ENCODE peak calls at places on chromosomes 5 and 9, in four cellular contexts. C is WTC11, K is K562, F is GM12878. O is an unnamed sample.

GRCh38 chr5:67547682-67548081 is 351.1 kb upstream of the CD180 start:
- DNase-seq in C (no peak), F (no peak), K (no peak), O (no peak)

GRCh38 chr5:33441241-33441844 is 578 bp downstream of the TARS1 start:
- DNase-seq in K (peak), C (no peak), F (peak), O (peak)

GRCh38 chr5:176441921-176442323 is 6.3 kb upstream of the FAF2 start:
- DNase-seq in F (no peak), K (peak), C (no peak), O (no peak)

GRCh38 chr9:133139246-133140173 is 18.5 kb upstream of the RALGDS start:
- DNase-seq in F (no peak), K (no peak), C (no peak), O (no peak)

GRCh38 chr9:131635285-131635684 is 90.0 kb downstream of the PRRT1B start:
- DNase-seq in F (no peak), C (no peak), K (peak), O (no peak)

GRCh38 chr9:69376651-69377050 is 51.6 kb downstream of the ENTREP1 start:
- DNase-seq in K (no peak), C (no peak), F (no peak), O (no peak)

GRCh38 chr9:82923410-82924242 is 139.3 kb downstream of the RASEF start:
- DNase-seq in F (no peak), K (no peak), C (no peak), O (no peak)

GRCh38 chr9:30198463-30199309 is 2185.8 kb upstream of the ACO1 start:
- DNase-seq in F (no peak), C (peak), K (no peak), O (no peak)

GRCh38 chr5:59367791-59368394 is 525.6 kb downstream of the PDE4D start:
- DNase-seq in F (no peak), K (peak), C (peak), O (peak)

GRCh38 chr9:103037508-103038477 is 42.7 kb downstream of the CYLC2 start:
- DNase-seq in K (no peak), C (no peak), F (no peak), O (no peak)

GRCh38 chr5:165187815-165188214 is 1682.4 kb downstream of the MAT2B start:
- DNase-seq in F (no peak), K (no peak), C (no peak), O (no peak)

GRCh38 chr5:127311349-127311748 is 20.8 kb downstream of the MEGF10 start:
- DNase-seq in C (no peak), F (no peak), K (no peak), O (no peak)

GRCh38 chr9:15268317-15268716 is 38.7 kb downstream of the TTC39B start:
- DNase-seq in F (no peak), C (no peak), K (no peak), O (no peak)

GRCh38 chr5:65172486-65173129 is 309.1 kb downstream of the ADAMTS6 start:
- DNase-seq in F (peak), K (no peak), C (no peak), O (no peak)

GRCh38 chr5:146528232-146528631 is 12.2 kb upstream of the GPR151 start:
- DNase-seq in F (no peak), K (no peak), C (no peak), O (no peak)

GRCh38 chr9:120110520-120110919 is 469.4 kb downstream of the CDK5RAP2 start:
- DNase-seq in C (no peak), K (no peak), F (no peak), O (no peak)

GRCh38 chr9:107488400-107489143 is 997 bp downstream of the KLF4 start:
- DNase-seq in C (peak), K (no peak), F (no peak), O (peak)

GRCh38 chr9:114307323-114308250 is 15.3 kb upstream of the ORM1 start:
- DNase-seq in K (no peak), F (no peak), C (no peak), O (no peak)

GRCh38 chr9:99134893-99135341 is 30.0 kb downstream of the TGFBR1 start:
- DNase-seq in K (no peak), F (peak), C (no peak), O (no peak)

GRCh38 chr5:143064207-143064606 is 294.0 kb downstream of the ARHGAP26 start:
- DNase-seq in C (no peak), F (no peak), K (no peak), O (no peak)

GRCh38 chr5:141634162-141634561 is 2.5 kb downstream of the HDAC3 start:
- DNase-seq in K (peak), C (no peak), F (peak), O (no peak)

GRCh38 chr5:125043781-125044391 is 297.4 kb upstream of the ZNF608 start:
- DNase-seq in C (no peak), K (no peak), F (no peak), O (peak)

GRCh38 chr5:4941957-4942830 is 197.9 kb upstream of the ADAMTS16 start:
- DNase-seq in C (peak), K (peak), F (no peak), O (peak)

GRCh38 chr9:4923580-4924544 is 61.2 kb upstream of the JAK2 start:
- DNase-seq in K (peak), C (no peak), F (no peak), O (peak)

GRCh38 chr5:6576861-6577501 is 55.9 kb downstream of the NSUN2 start:
- DNase-seq in C (peak), K (peak), F (peak), O (peak)

GRCh38 chr9:114462791-114463190 is 42.5 kb downstream of the WHRN start:
- DNase-seq in K (no peak), C (no peak), F (no peak), O (no peak)

GRCh38 chr5:178286226-178287090 is 53.9 kb upstream of the PHYKPL start:
- DNase-seq in C (no peak), F (no peak), K (no peak), O (no peak)

GRCh38 chr9:21777701-21778100 is 24.7 kb upstream of the MTAP start:
- DNase-seq in C (no peak), K (no peak), F (no peak), O (no peak)

GRCh38 chr5:37568018-37568753 is 189.1 kb downstream of the WDR70 start:
- DNase-seq in C (no peak), K (no peak), F (no peak), O (no peak)

DNA sequence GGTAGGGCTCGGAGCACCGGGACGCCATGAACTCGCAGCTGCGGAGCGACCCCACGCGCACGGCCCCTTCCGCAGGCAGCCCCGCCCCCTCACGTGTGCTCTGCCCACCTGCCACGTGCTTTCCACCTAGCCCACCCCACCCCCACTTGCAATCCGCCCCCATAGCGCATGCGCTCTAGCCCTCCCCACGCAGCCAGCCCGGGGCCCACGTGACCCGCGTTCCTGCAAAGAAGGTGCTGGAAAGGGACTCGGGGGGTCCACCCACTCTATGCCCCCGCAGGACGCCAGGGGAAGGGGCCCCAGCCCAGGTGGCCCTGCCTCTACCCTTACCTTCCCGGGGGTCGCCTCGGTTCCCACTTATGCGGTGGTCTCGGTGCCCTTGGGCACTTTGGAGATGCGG is at the start of gene SOHLH1:
- DNase-seq in C (no peak), K (no peak), F (no peak), O (no peak)
- TF ChIP-seq USF1 in C (no peak), K (peak), F (no peak), O (no peak)

GRCh38 chr5:135031146-135031812 is 2.7 kb downstream of the PITX1 start:
- DNase-seq in C (peak), K (no peak), F (no peak), O (peak)

GRCh38 chr5:135030123-135030517 is 3.9 kb downstream of the PITX1 start:
- DNase-seq in K (no peak), C (no peak), F (no peak), O (no peak)

GRCh38 chr5:135029468-135030122 is 4.4 kb downstream of the PITX1 start:
- DNase-seq in C (no peak), K (no peak), F (no peak), O (no peak)

GRCh38 chr5:135031813-135032612 is 2.0 kb downstream of the PITX1 start:
- DNase-seq in F (no peak), K (peak), C (no peak), O (no peak)

DNA sequence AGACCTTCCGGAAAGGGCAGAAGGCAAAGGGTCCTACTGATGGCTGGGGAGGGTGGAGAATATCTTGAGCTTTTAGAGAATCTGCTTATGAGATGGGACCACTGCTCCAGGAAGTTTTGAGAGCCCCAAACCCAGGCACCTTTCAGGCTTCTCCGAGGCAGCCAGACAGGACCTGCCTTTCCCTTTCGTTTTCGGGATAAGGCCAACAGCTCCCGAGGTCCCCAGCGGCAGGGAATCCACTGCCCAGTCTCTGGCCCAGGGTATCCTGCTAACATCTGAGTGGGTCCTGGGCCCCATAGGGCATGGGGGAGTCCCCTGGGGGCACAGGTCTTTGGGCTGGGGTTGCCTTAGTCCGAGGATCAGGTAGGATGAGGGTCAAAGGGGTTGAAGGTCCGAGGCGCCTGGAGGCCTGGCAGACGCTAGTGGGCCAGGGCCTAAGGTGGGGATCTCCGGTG is 3.3 kb downstream of the PITX1 start:
- DNase-seq in C (no peak), K (no peak), F (no peak), O (no peak)
- TF ChIP-seq USF1 in C (no peak), K (no peak), F (no peak), O (no peak)

GRCh38 chr9:128593039-128593438 is 40.7 kb downstream of the SPTAN1 start:
- DNase-seq in K (peak), C (no peak), F (no peak), O (no peak)

GRCh38 chr9:128588581-128589233 is 36.3 kb downstream of the SPTAN1 start:
- DNase-seq in C (no peak), F (no peak), K (no peak), O (no peak)

DNA sequence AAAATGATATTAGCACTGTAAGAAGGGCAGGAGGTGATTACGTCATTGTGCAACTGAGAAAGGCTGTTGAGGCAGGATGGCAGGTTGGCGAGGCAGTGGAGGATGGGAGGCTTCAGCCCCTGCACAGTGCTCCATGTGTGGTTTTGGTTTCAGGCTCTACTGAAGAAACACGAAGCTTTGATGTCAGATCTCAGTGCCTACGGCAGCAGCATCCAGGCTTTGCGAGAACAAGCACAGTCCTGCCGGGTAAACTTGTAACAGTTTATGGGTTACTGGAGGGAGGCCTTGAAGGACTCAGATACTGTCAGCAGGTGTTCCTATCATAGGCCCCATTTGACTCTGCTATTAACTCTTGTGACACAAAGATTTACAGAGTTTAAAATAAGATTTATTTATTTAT is 35.1 kb downstream of the SPTAN1 start:
- DNase-seq in C (no peak), K (no peak), F (peak), O (no peak)
- TF ChIP-seq USF1 in C (no peak), K (no peak), F (no peak), O (no peak)

GRCh38 chr5:151202381-151203139 is 21.3 kb downstream of the CCDC69 start:
- DNase-seq in K (no peak), F (no peak), C (no peak), O (no peak)
- TF ChIP-seq USF1 in K (no peak), F (no peak), C (no peak), O (no peak)

DNA sequence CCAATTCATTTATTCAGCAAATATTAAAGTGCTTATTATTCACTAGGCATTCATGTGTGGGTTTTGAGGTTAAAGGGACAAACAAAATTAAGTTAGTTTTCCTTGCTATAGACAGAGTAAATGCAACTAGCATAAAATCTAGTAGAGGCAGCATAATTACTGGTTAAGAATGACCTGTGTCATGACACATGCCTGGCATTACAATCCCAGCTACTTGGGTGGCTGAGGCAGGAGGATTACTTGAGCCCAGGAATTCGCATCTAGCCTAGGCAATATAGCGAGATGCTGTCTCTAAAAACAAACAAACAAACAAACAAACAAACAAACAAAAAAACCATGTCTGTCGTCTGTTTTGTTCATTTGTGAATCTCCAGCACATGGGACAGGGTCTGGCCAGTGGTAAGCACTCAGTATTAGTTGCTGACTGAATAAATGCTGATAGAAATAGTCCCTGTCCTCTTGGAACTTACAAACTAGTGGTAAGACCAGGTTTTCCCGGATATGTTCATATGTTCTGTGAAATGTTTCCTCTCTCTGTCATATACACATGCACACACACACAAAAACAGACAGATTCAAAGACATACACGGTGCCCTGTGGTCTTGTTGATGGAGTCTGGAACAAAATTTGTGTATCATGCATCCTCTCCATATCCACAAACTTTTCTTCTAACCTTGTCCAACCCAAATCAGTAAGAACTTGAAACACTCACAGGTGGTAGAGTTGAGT is 41.8 kb upstream of the TNFAIP8 start:
- DNase-seq in C (no peak), F (no peak), K (no peak), O (no peak)
- TF ChIP-seq USF1 in C (no peak), F (no peak), K (no peak), O (no peak)

DNA sequence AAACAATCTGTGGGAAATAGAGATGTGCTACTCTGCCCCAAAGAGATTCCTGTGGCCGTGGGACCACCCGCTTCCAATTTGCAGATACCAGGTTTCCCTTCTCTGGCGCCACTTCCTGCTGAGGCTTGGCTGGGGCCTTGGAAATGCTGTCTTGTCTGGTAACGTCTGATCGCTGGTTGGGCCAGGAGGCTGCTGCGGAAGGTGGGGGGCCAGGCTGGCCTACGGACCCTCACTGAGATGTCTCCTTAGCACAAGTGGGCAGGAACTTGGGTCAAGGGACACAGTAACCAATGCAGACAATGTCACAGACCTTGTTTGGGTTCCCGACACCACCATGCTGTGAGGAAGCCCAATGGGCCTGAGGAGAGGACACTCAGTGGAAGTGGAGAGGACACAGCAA is 31.7 kb upstream of the IRX4 start:
- DNase-seq in K (no peak), F (no peak), C (no peak), O (no peak)
- TF ChIP-seq USF1 in K (no peak), F (no peak), C (no peak), O (no peak)

GRCh38 chr5:180302256-180302655 is 10.4 kb upstream of the MAPK9 start:
- DNase-seq in F (no peak), K (no peak), C (no peak), O (no peak)
- TF ChIP-seq USF1 in F (no peak), K (no peak), C (no peak), O (no peak)

GRCh38 chr9:130287736-130288135 is 22.2 kb downstream of the HMCN2 start:
- DNase-seq in K (no peak), F (no peak), C (no peak), O (no peak)
- TF ChIP-seq USF1 in K (no peak), F (no peak), C (no peak), O (no peak)